ENCODE peak calls at places on chromosome 3, in seven cellular contexts. G is activated gamma-delta T cell treated with Interleukin-2 at 50 U/mL for 16 hours, U is MV-4-11, X is smooth muscle cell of the brain vasculature, R is breast epithelium, P is left cardiac atrium, E is iris pigment epithelial cell. T is an unnamed sample.

GRCh38 chr3:198079771-198080520 is 119.9 kb downstream of the LMLN start:
- DNase-seq in G (peak), U (peak), X (no peak), R (no peak), P (no peak), E (peak), T (no peak)

GRCh38 chr3:10195692-10196091 is 31.0 kb downstream of the IRAK2 start:
- DNase-seq in G (no peak), U (no peak), X (no peak), R (no peak), P (no peak), E (no peak), T (no peak)

GRCh38 chr3:178003756-178004155 is 532.5 kb upstream of the KCNMB2 start:
- DNase-seq in G (no peak), U (peak), X (no peak), R (no peak), P (no peak), E (peak), T (no peak)

GRCh38 chr3:63467392-63467791 is 185.1 kb upstream of the SNTN start:
- DNase-seq in G (no peak), U (no peak), X (no peak), R (no peak), P (no peak), E (no peak), T (no peak)

GRCh38 chr3:64830681-64831080 is 142.9 kb upstream of the ADAMTS9 start:
- DNase-seq in G (no peak), U (no peak), X (no peak), R (no peak), P (no peak), E (no peak), T (no peak)

GRCh38 chr3:58388550-58389061 is 45.0 kb downstream of the PDHB start:
- DNase-seq in G (no peak), U (no peak), X (no peak), R (no peak), P (no peak), E (peak), T (no peak)

GRCh38 chr3:55597638-55598037 is 110.5 kb upstream of the WNT5A start:
- DNase-seq in G (no peak), U (no peak), X (no peak), R (no peak), P (no peak), E (no peak), T (no peak)

GRCh38 chr3:60086811-60087210 is 1037.0 kb upstream of the CFAP20DC start:
- DNase-seq in G (no peak), U (peak), X (no peak), R (no peak), P (no peak), E (peak), T (no peak)

GRCh38 chr3:9169951-9170850 is 79.2 kb downstream of the SRGAP3 start:
- DNase-seq in G (no peak), U (no peak), X (no peak), R (no peak), P (no peak), E (no peak), T (no peak)

GRCh38 chr3:140467104-140467577 is 210.7 kb upstream of the TRIM42 start:
- DNase-seq in G (no peak), U (no peak), X (no peak), R (no peak), P (no peak), E (peak), T (no peak)

GRCh38 chr3:18153571-18154173 is 271.5 kb downstream of the SATB1 start:
- DNase-seq in G (no peak), U (peak), X (peak), R (no peak), P (no peak), E (peak), T (no peak)

GRCh38 chr3:194086251-194087075 is 49.5 kb upstream of the HES1 start:
- DNase-seq in G (no peak), U (no peak), X (no peak), R (no peak), P (no peak), E (peak), T (no peak)

GRCh38 chr3:42152193-42152592 is 61.0 kb downstream of the TRAK1 start:
- DNase-seq in G (no peak), U (no peak), X (no peak), R (no peak), P (no peak), E (no peak), T (no peak)

GRCh38 chr3:8769088-8769822 is at the start of gene OXTR:
- DNase-seq in G (peak), U (no peak), X (peak), R (peak), P (peak), E (peak), T (peak)

GRCh38 chr3:106691476-106691875 is 685.8 kb upstream of the CCDC54 start:
- DNase-seq in G (no peak), U (no peak), X (peak), R (no peak), P (no peak), E (no peak), T (no peak)

GRCh38 chr3:24494616-24495333 is at the start of gene THRB:
- DNase-seq in G (no peak), U (no peak), X (no peak), R (peak), P (peak), E (peak), T (peak)

GRCh38 chr3:85004147-85004546 is 45.4 kb downstream of the CADM2 start:
- DNase-seq in G (no peak), U (no peak), X (no peak), R (no peak), P (no peak), E (no peak), T (no peak)

GRCh38 chr3:111668912-111669488 is 73.9 kb upstream of the ZBED2 start:
- DNase-seq in G (no peak), U (peak), X (peak), R (no peak), P (no peak), E (peak), T (peak)

GRCh38 chr3:49839193-49839809 is 17.1 kb downstream of the TRAIP start:
- DNase-seq in G (peak), U (peak), X (peak), R (peak), P (peak), E (peak), T (peak)

GRCh38 chr3:79052054-79052681 is 715.6 kb downstream of the ROBO1 start:
- DNase-seq in G (no peak), U (no peak), X (no peak), R (no peak), P (no peak), E (peak), T (no peak)

GRCh38 chr3:73786346-73786807 is 161.6 kb upstream of the PDZRN3 start:
- DNase-seq in G (no peak), U (no peak), X (peak), R (peak), P (peak), E (peak), T (no peak)

GRCh38 chr3:165895919-165896318 is 58.7 kb upstream of the BCHE start:
- DNase-seq in G (no peak), U (no peak), X (no peak), R (no peak), P (no peak), E (no peak), T (no peak)

GRCh38 chr3:11536936-11537612 is 106.6 kb downstream of the VGLL4 start:
- DNase-seq in G (no peak), U (peak), X (no peak), R (no peak), P (peak), E (no peak), T (no peak)

GRCh38 chr3:59212128-59212764 is 162.4 kb upstream of the CFAP20DC start:
- DNase-seq in G (no peak), U (peak), X (peak), R (no peak), P (no peak), E (peak), T (peak)

GRCh38 chr3:151394611-151395010 is 10.1 kb upstream of the P2RY12 start:
- DNase-seq in G (no peak), U (no peak), X (no peak), R (no peak), P (no peak), E (no peak), T (no peak)

GRCh38 chr3:158700559-158700958 is 28.1 kb upstream of the LXN start:
- DNase-seq in G (no peak), U (no peak), X (no peak), R (no peak), P (no peak), E (no peak), T (no peak)

GRCh38 chr3:37279226-37279625 is 104.8 kb upstream of the LRRFIP2 start:
- DNase-seq in G (no peak), U (no peak), X (no peak), R (no peak), P (no peak), E (no peak), T (no peak)

GRCh38 chr3:177150970-177151627 is 46.2 kb downstream of the TBL1XR1 start:
- DNase-seq in G (peak), U (no peak), X (peak), R (no peak), P (no peak), E (peak), T (no peak)

GRCh38 chr3:18951333-18951732 is 197.0 kb upstream of the KCNH8 start:
- DNase-seq in G (no peak), U (no peak), X (no peak), R (no peak), P (no peak), E (no peak), T (no peak)

GRCh38 chr3:7315037-7315436 is 454.1 kb downstream of the GRM7 start:
- DNase-seq in G (no peak), U (no peak), X (no peak), R (no peak), P (no peak), E (no peak), T (no peak)

GRCh38 chr3:42043116-42043796 is 47.9 kb upstream of the TRAK1 start:
- DNase-seq in G (no peak), U (no peak), X (peak), R (no peak), P (peak), E (peak), T (no peak)

GRCh38 chr3:120093119-120093922 is 926 bp downstream of the GSK3B start:
- DNase-seq in G (peak), U (no peak), X (no peak), R (no peak), P (no peak), E (peak), T (peak)

GRCh38 chr3:174346571-174346970 is 512.6 kb upstream of the NAALADL2 start:
- DNase-seq in G (no peak), U (no peak), X (no peak), R (no peak), P (no peak), E (no peak), T (no peak)

GRCh38 chr3:14234197-14235002 is 55.8 kb downstream of the LSM3 start:
- DNase-seq in G (no peak), U (no peak), X (no peak), R (no peak), P (peak), E (no peak), T (no peak)

GRCh38 chr3:58404396-58404795 is 29.2 kb downstream of the PDHB start:
- DNase-seq in G (no peak), U (no peak), X (no peak), R (no peak), P (no peak), E (peak), T (no peak)

GRCh38 chr3:2823016-2823415 is 287.2 kb downstream of the IL5RA start:
- DNase-seq in G (no peak), U (peak), X (no peak), R (no peak), P (no peak), E (peak), T (no peak)

GRCh38 chr3:169658311-169658931 is 5.1 kb downstream of the MECOM start:
- DNase-seq in G (no peak), U (no peak), X (no peak), R (no peak), P (peak), E (no peak), T (no peak)

GRCh38 chr3:71547254-71548198 is 36.0 kb downstream of the FOXP1 start:
- DNase-seq in G (no peak), U (peak), X (no peak), R (no peak), P (no peak), E (peak), T (no peak)

T was measured in naive B cell.